ENCODE peak calls at places on chromosomes 2 and 18, in six cellular contexts. C is Peyer's patch, R is cardiac muscle cell, O is tibial artery, E is GM23248, M is fibroblast of lung. H is an unnamed sample.
A peak's percentile ranks its signal among the peaks of the same experiment; 100 is the strongest.

GRCh38 chr2:9139491-9140443 is 66.8 kb upstream of the ASAP2 start:
- DNase-seq in C (peak; percentile 86), R (peak; percentile 70), O (peak; percentile 76), E (peak; percentile 72), M (peak; percentile 59), H (no peak)

GRCh38 chr18:59617468-59617932 is 79.7 kb downstream of the CCBE1 start:
- DNase-seq in C (no peak), R (peak; percentile 65), O (no peak), E (no peak), M (no peak), H (no peak)

GRCh38 chr2:4674007-4674406 is 970.6 kb downstream of the DCDC2C start:
- DNase-seq in C (no peak), R (no peak), O (no peak), E (no peak), M (no peak), H (no peak)

GRCh38 chr2:120624056-120624737 is 111.5 kb upstream of the GLI2 start:
- DNase-seq in C (no peak), R (no peak), O (no peak), E (no peak), M (no peak), H (no peak)

GRCh38 chr2:2743164-2743571 is 412.1 kb upstream of the MYT1L start:
- DNase-seq in C (no peak), R (peak; percentile 19), O (peak; percentile 81), E (peak; percentile 71), M (no peak), H (no peak)

GRCh38 chr2:74548919-74549684 is 4.6 kb downstream of the LOXL3 start:
- DNase-seq in C (peak; percentile 75), R (peak; percentile 62), O (peak; percentile 65), E (peak; percentile 90), M (no peak), H (no peak)

GRCh38 chr18:43662657-43663056 is 385.4 kb upstream of the SYT4 start:
- DNase-seq in C (no peak), R (peak; percentile 82), O (no peak), E (peak; percentile 84), M (peak; percentile 92), H (peak; percentile 44)

GRCh38 chr2:24454258-24454657 is 36.8 kb upstream of the NCOA1 start:
- DNase-seq in C (no peak), R (peak; percentile 71), O (no peak), E (peak; percentile 61), M (peak; percentile 59), H (no peak)

GRCh38 chr2:16152928-16153753 is 212.8 kb downstream of the MYCN start:
- DNase-seq in C (no peak), R (no peak), O (no peak), E (no peak), M (no peak), H (no peak)

GRCh38 chr2:6877402-6878305 is at the start of gene RSAD2:
- DNase-seq in C (peak; percentile 55), R (peak; percentile 28), O (no peak), E (peak; percentile 66), M (peak; percentile 34), H (no peak)

GRCh38 chr2:195447353-195447975 is 209.6 kb upstream of the SLC39A10 start:
- DNase-seq in C (no peak), R (no peak), O (no peak), E (peak; percentile 12), M (no peak), H (no peak)

GRCh38 chr18:76679877-76680276 is 142.5 kb upstream of the ZNF236 start:
- DNase-seq in C (no peak), R (no peak), O (no peak), E (no peak), M (no peak), H (no peak)

GRCh38 chr18:33839452-33840225 is 261.6 kb downstream of the ASXL3 start:
- DNase-seq in C (no peak), R (peak; percentile 61), O (no peak), E (peak; percentile 46), M (peak; percentile 79), H (no peak)

GRCh38 chr2:221753401-221753800 is 181.3 kb upstream of the EPHA4 start:
- DNase-seq in C (no peak), R (no peak), O (no peak), E (no peak), M (no peak), H (no peak)

GRCh38 chr18:55320399-55321255 is 267.4 kb downstream of the TCF4 start:
- DNase-seq in C (no peak), R (no peak), O (no peak), E (peak; percentile 54), M (peak; percentile 54), H (no peak)

GRCh38 chr2:69789129-69789528 is 40.3 kb upstream of the GMCL1 start:
- DNase-seq in C (no peak), R (peak; percentile 82), O (peak; percentile 44), E (peak; percentile 93), M (peak; percentile 58), H (peak; percentile 95)
- H3K4me3 ChIP-seq in C (no peak overlapping the region), R (no peak overlapping the region), O (no peak overlapping the region), E (peak overlapping the region; percentile 50), M (no peak overlapping the region), H (no peak overlapping the region)

GRCh38 chr2:200417389-200417788 is 92.5 kb downstream of the KCTD18 start:
- DNase-seq in C (no peak), R (no peak), O (no peak), E (no peak), M (no peak), H (no peak)

GRCh38 chr2:200418399-200418798 is 91.5 kb downstream of the KCTD18 start:
- DNase-seq in C (no peak), R (no peak), O (no peak), E (no peak), M (no peak), H (no peak)

GRCh38 chr2:200415455-200415854 is 94.4 kb downstream of the KCTD18 start:
- DNase-seq in C (no peak), R (no peak), O (no peak), E (no peak), M (no peak), H (no peak)

GRCh38 chr2:200419325-200419724 is 90.5 kb downstream of the KCTD18 start:
- DNase-seq in C (no peak), R (no peak), O (no peak), E (no peak), M (no peak), H (no peak)

DNA sequence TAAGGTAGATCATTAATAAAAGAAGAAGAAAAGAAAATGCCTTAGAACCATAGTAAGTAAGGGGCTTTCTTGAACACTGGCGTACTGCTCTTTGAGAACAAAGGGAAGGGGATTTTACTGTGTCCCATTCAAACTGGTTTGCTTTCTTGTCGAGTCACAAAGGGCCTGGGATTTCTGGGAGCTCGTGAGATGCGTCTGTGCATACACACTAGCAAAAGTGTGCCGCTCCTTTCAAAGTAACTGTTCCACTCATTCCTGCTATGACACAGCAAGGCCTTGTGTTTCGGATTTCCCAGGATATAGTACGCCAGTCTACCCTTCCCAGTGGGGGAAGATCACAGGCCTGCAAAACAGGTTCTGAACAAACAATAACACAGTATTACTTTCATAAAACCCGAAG is 93.0 kb downstream of the KCTD18 start:
- DNase-seq in C (no peak), R (no peak), O (no peak), E (no peak), M (no peak), H (no peak)
- H3K36me3 ChIP-seq in C (no peaks in the 10 kb centered on the region), R (peaks cover 3% of the 10 kb centered on the region), O (peaks cover 42% of the 10 kb centered on the region), E (peaks cover 40% of the 10 kb centered on the region), M (peaks cover 14% of the 10 kb centered on the region), H (peaks cover 9% of the 10 kb centered on the region)

GRCh38 chr2:208319403-208319802 is 53.3 kb downstream of the PIKFYVE start:
- DNase-seq in C (no peak), R (peak; percentile 8), O (no peak), E (peak; percentile 6), M (no peak), H (no peak)
- H3K4me3 ChIP-seq in C (no peak overlapping the region), R (no peak overlapping the region), O (no peak overlapping the region), E (no peak overlapping the region), M (no peak overlapping the region), H (no peak overlapping the region)

GRCh38 chr2:216453955-216454614 is 41.8 kb downstream of the SMARCAL1 start:
- DNase-seq in C (no peak), R (no peak), O (no peak), E (no peak), M (no peak), H (no peak)

GRCh38 chr2:216447293-216447692 is 35.0 kb downstream of the SMARCAL1 start:
- DNase-seq in C (no peak), R (no peak), O (no peak), E (no peak), M (no peak), H (no peak)

GRCh38 chr2:216448829-216449228 is 36.5 kb downstream of the SMARCAL1 start:
- DNase-seq in C (no peak), R (no peak), O (no peak), E (no peak), M (no peak), H (no peak)

GRCh38 chr2:216450784-216451183 is 38.5 kb downstream of the SMARCAL1 start:
- DNase-seq in C (no peak), R (no peak), O (no peak), E (no peak), M (no peak), H (no peak)

GRCh38 chr2:216450346-216450745 is 38.1 kb downstream of the SMARCAL1 start:
- DNase-seq in C (no peak), R (no peak), O (no peak), E (no peak), M (no peak), H (no peak)
- H3K36me3 ChIP-seq in C (no peaks in the 10 kb centered on the region), R (peaks cover 17% of the 10 kb centered on the region), O (peaks cover 98% of the 10 kb centered on the region), E (peaks cover 75% of the 10 kb centered on the region), M (peaks cover 18% of the 10 kb centered on the region), H (peaks cover 16% of the 10 kb centered on the region)

GRCh38 chr2:190922411-190922810 is 41.8 kb downstream of the GLS start:
- DNase-seq in C (no peak), R (peak; percentile 17), O (no peak), E (no peak), M (no peak), H (no peak)
- H3K4me3 ChIP-seq in C (no peak overlapping the region), R (no peak overlapping the region), O (no peak overlapping the region), E (no peak overlapping the region), M (no peak overlapping the region), H (no peak overlapping the region)

GRCh38 chr18:9931146-9931545 is 17.3 kb downstream of the VAPA start:
- DNase-seq in C (no peak), R (no peak), O (no peak), E (no peak), M (no peak), H (no peak)

GRCh38 chr18:9930299-9930884 is 16.6 kb downstream of the VAPA start:
- DNase-seq in C (no peak), R (no peak), O (no peak), E (no peak), M (no peak), H (no peak)

GRCh38 chr18:9931679-9932078 is 17.9 kb downstream of the VAPA start:
- DNase-seq in C (no peak), R (no peak), O (no peak), E (no peak), M (no peak), H (no peak)

GRCh38 chr18:9933865-9934264 is 20.0 kb downstream of the VAPA start:
- DNase-seq in C (no peak), R (no peak), O (no peak), E (no peak), M (no peak), H (no peak)

GRCh38 chr18:9934274-9934673 is 20.5 kb downstream of the VAPA start:
- DNase-seq in C (no peak), R (no peak), O (no peak), E (no peak), M (no peak), H (no peak)
- H3K36me3 ChIP-seq in C (no peaks in the 10 kb centered on the region), R (peaks cover 31% of the 10 kb centered on the region), O (peaks cover 41% of the 10 kb centered on the region), E (peaks cover 32% of the 10 kb centered on the region), M (peaks cover 6% of the 10 kb centered on the region), H (peaks cover 9% of the 10 kb centered on the region)